ENCODE peak calls at places on chromosomes 13 and 19, in five cellular contexts. J, I, O, U and R are unnamed samples.

GRCh38 chr13:94369862-94370491 is 109.5 kb downstream of the DCT start:
- DNase-seq in J (peak; percentile 51), I (peak; percentile 62), O (no peak), U (no peak), R (peak; percentile 31)

GRCh38 chr19:14577264-14577663 is 5.4 kb upstream of the NDUFB7 start:
- DNase-seq in J (no peak), I (no peak), O (no peak), U (no peak), R (no peak)

GRCh38 chr13:49441312-49441711 is 2.6 kb downstream of the CAB39L start:
- DNase-seq in J (no peak), I (no peak), O (no peak), U (no peak), R (no peak)

GRCh38 chr13:81745391-81745790 is 1404.5 kb upstream of the SPRY2 start:
- DNase-seq in J (no peak), I (no peak), O (no peak), U (no peak), R (no peak)

GRCh38 chr13:26037302-26037701 is 14.5 kb downstream of the SHISA2 start:
- DNase-seq in J (no peak), I (peak; percentile 43), O (no peak), U (no peak), R (no peak)

GRCh38 chr13:89862691-89863036 is 1484.8 kb upstream of the MIR17HG start:
- DNase-seq in J (no peak), I (no peak), O (no peak), U (no peak), R (peak; percentile 12)

GRCh38 chr13:107842562-107843180 is 372.7 kb downstream of the LIG4 start:
- DNase-seq in J (no peak), I (peak; percentile 37), O (peak; percentile 85), U (peak; percentile 35), R (no peak)

GRCh38 chr13:52845334-52845761 is 3.1 kb downstream of the PCDH8 start:
- DNase-seq in J (no peak), I (no peak), O (no peak), U (no peak), R (no peak)

GRCh38 chr19:38778733-38779132 is 5.4 kb upstream of the LGALS7 start:
- DNase-seq in J (no peak), I (no peak), O (no peak), U (no peak), R (no peak)

GRCh38 chr13:43042410-43042921 is 19.1 kb downstream of the DNAJC15 start:
- DNase-seq in J (no peak), I (no peak), O (no peak), U (no peak), R (no peak)

GRCh38 chr13:62704795-62705329 is 1289.2 kb upstream of the PCDH20 start:
- DNase-seq in J (no peak), I (no peak), O (no peak), U (no peak), R (no peak)

GRCh38 chr13:108176685-108177274 is 38.6 kb downstream of the LIG4 start:
- DNase-seq in J (no peak), I (peak; percentile 29), O (no peak), U (no peak), R (peak; percentile 38)

GRCh38 chr19:35249146-35249847 is 495 bp downstream of the LSR start:
- DNase-seq in J (no peak), I (no peak), O (no peak), U (no peak), R (no peak)

GRCh38 chr13:110877737-110878136 is 37.1 kb downstream of the ANKRD10 start:
- DNase-seq in J (no peak), I (no peak), O (no peak), U (no peak), R (no peak)

GRCh38 chr19:4375620-4376228 is 24.6 kb downstream of the SH3GL1 start:
- DNase-seq in J (no peak), I (peak; percentile 86), O (peak; percentile 72), U (peak; percentile 68), R (peak; percentile 80)

GRCh38 chr13:54989418-54989817 is 1960.8 kb downstream of the OLFM4 start:
- DNase-seq in J (no peak), I (no peak), O (no peak), U (no peak), R (no peak)
- TF ChIP-seq CTCF in J (no peak), I (no peak), O (no peak), U (no peak), R (no peak)

DNA sequence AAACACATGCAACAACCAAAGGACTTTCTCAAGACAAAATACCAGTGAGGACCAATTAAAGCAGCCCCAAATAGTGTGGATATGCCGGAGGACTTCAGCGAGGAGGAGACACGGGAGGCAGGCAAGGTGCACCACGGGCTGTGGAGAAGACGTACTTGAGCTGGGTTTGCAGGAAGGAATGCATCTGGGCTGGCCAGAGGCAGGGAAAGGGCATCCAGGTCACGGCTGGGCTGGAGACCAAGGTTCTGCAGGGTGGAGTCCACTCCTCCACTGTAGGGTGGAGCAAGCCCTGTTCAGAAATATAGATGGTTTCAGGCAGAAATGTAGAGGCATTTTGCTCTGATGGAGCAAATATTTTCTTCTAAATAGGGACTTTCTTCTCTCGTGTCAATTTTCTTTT is 36.6 kb upstream of the MEDAG start:
- DNase-seq in J (no peak), I (peak; percentile 54), O (no peak), U (peak; percentile 53), R (no peak)
- H3K4me3 ChIP-seq in J (no peak overlapping the region), I (no peak overlapping the region), O (no peak overlapping the region), U (peak overlapping the region; percentile 26), R (no peak overlapping the region)

GRCh38 chr19:49583239-49583638 is 2.1 kb downstream of the PRRG2 start:
- DNase-seq in J (no peak), I (no peak), O (no peak), U (no peak), R (no peak)

GRCh38 chr19:49579193-49579592 is 1.2 kb downstream of the NOSIP start:
- DNase-seq in J (no peak), I (no peak), O (no peak), U (no peak), R (no peak)

GRCh38 chr19:49580264-49581006 is at the start of gene NOSIP:
- DNase-seq in J (peak; percentile 91), I (peak; percentile 98), O (peak; percentile 94), U (peak; percentile 96), R (peak; percentile 98)

GRCh38 chr19:49581007-49581508 is at the start of gene PRRG2:
- DNase-seq in J (no peak), I (no peak), O (peak; percentile 81), U (no peak), R (no peak)

GRCh38 chr19:49579947-49580263 is 451 bp downstream of the NOSIP start:
- DNase-seq in J (no peak), I (no peak), O (peak; percentile 12), U (no peak), R (no peak)
- TF ChIP-seq CTCF in J (no peak), I (no peak), O (no peak), U (no peak), R (no peak)

DNA sequence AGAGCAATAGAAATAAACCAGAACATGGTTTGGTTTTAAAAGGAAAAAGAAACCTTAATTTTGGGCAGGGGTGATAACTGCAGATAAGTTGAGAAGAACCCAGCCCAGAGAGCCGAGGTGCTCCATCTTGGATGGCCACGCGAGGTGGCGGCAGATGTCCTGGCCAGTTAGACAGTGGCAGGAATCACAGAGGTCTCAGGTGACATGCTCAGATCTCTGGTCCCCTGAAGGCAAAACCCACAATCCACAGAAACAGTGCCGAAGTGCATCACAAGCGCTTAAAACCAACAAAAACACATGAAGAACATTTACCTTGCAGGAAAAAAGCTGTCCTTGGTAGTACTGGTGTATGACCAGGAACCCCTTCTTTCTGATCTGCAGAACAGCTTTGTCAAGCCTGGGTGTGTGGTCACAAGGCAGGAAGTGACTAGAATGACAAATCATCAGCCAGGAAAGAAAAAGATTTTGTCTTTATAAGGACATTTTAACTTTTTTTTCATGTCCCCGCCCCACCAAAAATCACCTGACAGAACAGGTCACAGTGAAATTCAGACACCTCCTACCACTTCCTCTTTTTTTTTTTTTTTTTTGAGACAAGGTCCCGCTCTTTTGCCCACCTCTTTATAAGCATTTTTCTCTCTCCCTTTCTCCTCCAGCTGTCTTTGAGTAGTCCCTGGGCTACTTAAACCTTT is at the start of gene LCP1:
- DNase-seq in J (no peak), I (no peak), O (peak; percentile 87), U (no peak), R (no peak)
- H3K4me3 ChIP-seq in J (no peak within 1 kb of the TSS), I (no peak within 1 kb of the TSS), O (peak within 1 kb of the TSS; percentile 72), U (no peak within 1 kb of the TSS), R (no peak within 1 kb of the TSS)

DNA sequence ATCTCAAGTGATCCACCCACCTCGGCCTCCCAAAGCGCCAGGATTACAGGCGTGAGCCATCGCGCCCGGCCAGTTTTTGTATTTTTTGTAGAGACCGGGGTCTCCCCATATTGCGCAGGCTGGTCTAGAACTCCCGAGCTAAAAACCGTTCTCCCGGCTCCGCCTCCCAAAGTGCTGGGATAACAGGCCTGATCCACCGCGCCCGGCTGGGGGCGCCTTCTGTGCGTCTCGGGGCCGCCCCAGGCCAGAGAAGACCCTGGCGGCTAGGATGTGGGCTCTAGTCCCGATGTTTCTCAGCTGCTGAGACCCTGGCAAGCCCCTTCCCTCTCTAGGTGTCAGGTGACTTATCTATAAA is 3.6 kb downstream of the ARHGAP45 start:
- DNase-seq in J (no peak), I (no peak), O (no peak), U (no peak), R (no peak)
- TF ChIP-seq CTCF in J (peak; percentile 26), I (peak; percentile 23), O (no peak), U (peak; percentile 23), R (peak; percentile 14)

GRCh38 chr13:28819748-28820098 is 416 bp upstream of the MTUS2 start:
- DNase-seq in J (no peak), I (peak; percentile 54), O (no peak), U (peak; percentile 16), R (peak; percentile 45)
- H3K4me3 ChIP-seq in J (peak overlapping the region; percentile 20), I (peak overlapping the region; percentile 43), O (no peak overlapping the region), U (no peak overlapping the region), R (peak overlapping the region; percentile 24)

GRCh38 chr19:46616631-46617322 is 8.1 kb downstream of the PTGIR start:
- DNase-seq in J (no peak), I (peak; percentile 82), O (peak; percentile 45), U (peak; percentile 73), R (peak; percentile 82)
- TF ChIP-seq CTCF in J (peak; percentile 50), I (peak; percentile 39), O (peak; percentile 69), U (peak; percentile 15), R (peak; percentile 42)

GRCh38 chr13:37870489-37870845 is 895 bp upstream of the TRPC4 start:
- DNase-seq in J (no peak), I (no peak), O (no peak), U (no peak), R (no peak)
- H3K4me3 ChIP-seq in J (peak overlapping the region; percentile 76), I (no peak overlapping the region), O (peak overlapping the region; percentile 63), U (peak overlapping the region; percentile 90), R (peak overlapping the region; percentile 77)